ENCODE peak calls at places on chromosomes 16 and 17, in ten cellular contexts. G is fibroblast of pulmonary artery, O is RPMI8226, Y is iPS DF 6.9, T is nucleus accumbens, W is anterior cingulate cortex, I is breast epithelium, R is SHP77 treated with DMSO at 0.1 percent for 48 hours, P is AG10803, V is ELR. U is an unnamed sample.

GRCh38 chr17:78315355-78316114 is 44.3 kb downstream of the SOCS3 start:
- DNase-seq in R (no peak), W (no peak), V (peak), G (peak), O (no peak), Y (no peak), P (peak), T (no peak), I (peak), U (peak)

GRCh38 chr17:37385439-37385990 is 9.7 kb downstream of the C17orf78 start:
- DNase-seq in W (no peak), V (no peak), R (no peak), O (no peak), T (no peak), G (no peak), P (no peak), Y (no peak), I (no peak), U (no peak)

GRCh38 chr16:88810166-88810867 is 1.4 kb downstream of the APRT start:
- DNase-seq in P (no peak), Y (no peak), W (no peak), G (no peak), I (no peak), R (no peak), O (peak), T (no peak), V (peak), U (no peak)

GRCh38 chr17:17422217-17422610 is 54.6 kb upstream of the MED9 start:
- DNase-seq in V (no peak), W (no peak), P (no peak), R (no peak), O (no peak), T (no peak), I (no peak), G (no peak), Y (no peak), U (no peak)

GRCh38 chr17:18987230-18987610 is 17.3 kb downstream of the FAM83G start:
- DNase-seq in O (no peak), Y (no peak), P (no peak), G (no peak), T (no peak), R (no peak), I (no peak), V (no peak), W (no peak), U (no peak)

GRCh38 chr17:75756451-75757085 is 8.4 kb downstream of the GALK1 start:
- DNase-seq in G (no peak), O (no peak), T (no peak), P (no peak), W (no peak), R (no peak), Y (no peak), V (no peak), I (no peak), U (no peak)

GRCh38 chr16:969508-970378 is 1.0 kb downstream of the LMF1 start:
- DNase-seq in P (peak), R (no peak), O (peak), G (peak), W (no peak), V (no peak), I (no peak), Y (no peak), T (no peak), U (peak)

GRCh38 chr17:921161-921560 is 58.4 kb downstream of the NXN start:
- DNase-seq in W (no peak), V (peak), P (no peak), G (no peak), T (no peak), R (no peak), Y (no peak), O (no peak), I (no peak), U (no peak)

GRCh38 chr16:49698416-49698815 is 157.5 kb downstream of the ZNF423 start:
- DNase-seq in W (no peak), R (no peak), T (no peak), Y (no peak), V (no peak), G (peak), P (no peak), O (no peak), I (no peak), U (no peak)

GRCh38 chr16:23514381-23515152 is 4.3 kb upstream of the GGA2 start:
- DNase-seq in T (no peak), V (no peak), G (no peak), P (no peak), Y (no peak), W (no peak), I (no peak), R (no peak), O (no peak), U (no peak)

GRCh38 chr17:65219124-65219523 is 82.0 kb downstream of the RGS9 start:
- DNase-seq in T (no peak), G (no peak), R (no peak), P (no peak), W (no peak), I (no peak), V (no peak), Y (no peak), O (no peak), U (no peak)

GRCh38 chr16:2432801-2433505 is 3.7 kb downstream of the CCNF start:
- DNase-seq in V (peak), Y (no peak), I (no peak), O (no peak), T (no peak), R (no peak), W (no peak), P (no peak), G (no peak), U (no peak)

GRCh38 chr16:57307365-57307764 is 22.9 kb upstream of the PLLP start:
- DNase-seq in V (no peak), O (no peak), G (no peak), W (no peak), Y (no peak), R (no peak), T (no peak), I (peak), P (no peak), U (no peak)

GRCh38 chr16:4886151-4886550 is 38.9 kb downstream of the UBN1 start:
- DNase-seq in V (no peak), T (no peak), W (no peak), P (no peak), R (no peak), G (no peak), I (no peak), Y (no peak), O (no peak), U (no peak)

GRCh38 chr17:78817123-78817522 is 23.5 kb downstream of the USP36 start:
- DNase-seq in Y (no peak), G (no peak), I (no peak), T (no peak), P (no peak), W (no peak), V (no peak), O (no peak), R (no peak), U (no peak)

GRCh38 chr17:61360318-61360717 is 39.3 kb upstream of the TBX2 start:
- DNase-seq in G (no peak), P (no peak), Y (no peak), O (no peak), W (no peak), V (no peak), R (no peak), T (no peak), I (no peak), U (no peak)

GRCh38 chr17:78272914-78273258 is 41.5 kb downstream of the TMEM235 start:
- DNase-seq in W (no peak), R (no peak), T (no peak), Y (no peak), I (no peak), P (no peak), V (no peak), G (no peak), O (no peak), U (no peak)

GRCh38 chr17:1467898-1468492 is 12.0 kb upstream of the CRK start:
- DNase-seq in W (no peak), Y (no peak), I (no peak), P (no peak), R (no peak), T (no peak), O (no peak), G (no peak), V (no peak), U (no peak)

GRCh38 chr17:61409301-61410099 is 9.9 kb downstream of the TBX2 start:
- DNase-seq in V (peak), W (no peak), R (no peak), O (peak), G (peak), T (peak), I (peak), P (peak), Y (no peak), U (peak)

GRCh38 chr16:48158296-48158695 is 2.5 kb upstream of the ABCC12 start:
- DNase-seq in T (no peak), G (peak), R (no peak), I (no peak), P (peak), W (no peak), Y (no peak), O (peak), V (peak), U (peak)

GRCh38 chr16:67542464-67542863 is 13.8 kb downstream of the RIPOR1 start:
- DNase-seq in W (no peak), Y (no peak), O (peak), R (no peak), T (no peak), I (no peak), G (peak), V (peak), P (peak), U (peak)

GRCh38 chr16:79543219-79543618 is 57.3 kb downstream of the MAF start:
- DNase-seq in R (no peak), Y (no peak), T (no peak), I (no peak), W (no peak), O (no peak), V (no peak), P (no peak), G (no peak), U (no peak)

GRCh38 chr16:72203401-72203800 is 31.4 kb upstream of the PMFBP1 start:
- DNase-seq in O (peak), T (no peak), R (no peak), I (no peak), P (peak), W (no peak), G (peak), V (peak), Y (no peak), U (peak)

GRCh38 chr17:56786989-56787482 is 46.7 kb downstream of the C17orf67 start:
- DNase-seq in T (no peak), P (peak), W (no peak), G (peak), V (peak), R (no peak), I (peak), O (peak), Y (no peak), U (peak)

U was measured in RPMI7951.